ENCODE peak calls at places on chromosomes 1 and 21, in four cellular contexts. K is activated CD8-positive, alpha-beta memory T cell treated with anti-CD3 and anti-CD28 coated beads, Interleukin-2, amount 10 ng/mL, durations not matched to agents 7 days and 5 days; B is naive thymus-derived CD8-positive, alpha-beta T cell; X is D341Med. I is an unnamed sample.

GRCh38 chr1:178465011-178465410 is 31.8 kb downstream of the CLEC20A start:
- DNase-seq in K (no peak), B (no peak), X (no peak), I (no peak)

GRCh38 chr1:208093754-208094719 is 150.1 kb downstream of the PLXNA2 start:
- DNase-seq in K (peak), B (peak), X (peak), I (peak)

GRCh38 chr1:61337981-61338848 is 255.9 kb downstream of the NFIA start:
- DNase-seq in K (no peak), B (no peak), X (peak), I (peak)

GRCh38 chr1:119964673-119965363 is 68.5 kb upstream of the ADAM30 start:
- DNase-seq in K (no peak), B (no peak), X (no peak), I (no peak)

GRCh38 chr1:85289207-85289847 is 12.9 kb upstream of the BCL10 start:
- DNase-seq in K (no peak), B (no peak), X (no peak), I (peak)

GRCh38 chr1:214215583-214215982 is 65.4 kb upstream of the SMYD2 start:
- DNase-seq in K (no peak), B (no peak), X (no peak), I (no peak)

GRCh38 chr1:178361847-178362246 is 134.9 kb downstream of the CLEC20A start:
- DNase-seq in K (no peak), B (no peak), X (no peak), I (no peak)

GRCh38 chr1:51063121-51063520 is 38.9 kb upstream of the C1orf185 start:
- DNase-seq in K (no peak), B (no peak), X (no peak), I (peak)

GRCh38 chr1:43272161-43272560 is 2.4 kb downstream of the TMEM125 start:
- DNase-seq in K (no peak), B (no peak), X (no peak), I (no peak)

GRCh38 chr1:31306278-31306677 is 9.4 kb downstream of the ZCCHC17 start:
- DNase-seq in K (no peak), B (no peak), X (no peak), I (peak)

GRCh38 chr1:2636733-2637132 is 3.9 kb upstream of the MMEL1 start:
- DNase-seq in K (no peak), B (no peak), X (no peak), I (no peak)

GRCh38 chr21:41955516-41955915 is 1.7 kb upstream of the C2CD2 start:
- DNase-seq in K (no peak), B (no peak), X (no peak), I (no peak)

GRCh38 chr1:155882235-155882634 is 22.9 kb downstream of the SYT11 start:
- DNase-seq in K (no peak), B (no peak), X (no peak), I (no peak)

GRCh38 chr1:110098222-110099026 is 13.8 kb upstream of the UBL4B start:
- DNase-seq in K (no peak), B (no peak), X (no peak), I (no peak)

GRCh38 chr1:202131956-202132821 is 9.5 kb downstream of the GPR37L1 start:
- DNase-seq in K (no peak), B (no peak), X (no peak), I (no peak)

GRCh38 chr1:4593106-4593505 is 61.3 kb upstream of the AJAP1 start:
- DNase-seq in K (no peak), B (no peak), X (no peak), I (no peak)

GRCh38 chr21:32921632-32922230 is 104.0 kb upstream of the OLIG2 start:
- DNase-seq in K (no peak), B (peak), X (peak), I (no peak)

GRCh38 chr1:42844592-42845140 is 1.7 kb upstream of the ZNF691 start:
- DNase-seq in K (no peak), B (no peak), X (no peak), I (no peak)

GRCh38 chr1:3308053-3308452 is 146.4 kb upstream of the ARHGEF16 start:
- DNase-seq in K (no peak), B (no peak), X (no peak), I (no peak)

GRCh38 chr1:15425521-15425920 is 12.7 kb upstream of the CTRC start:
- DNase-seq in K (no peak), B (no peak), X (no peak), I (no peak)

GRCh38 chr1:18234790-18235242 is 127.2 kb downstream of the IGSF21 start:
- DNase-seq in K (no peak), B (no peak), X (peak), I (no peak)

GRCh38 chr1:84949664-84950063 is 47.2 kb downstream of the MCOLN2 start:
- DNase-seq in K (no peak), B (no peak), X (no peak), I (no peak)

GRCh38 chr1:116763787-116764465 is 9.7 kb downstream of the CD2 start:
- DNase-seq in K (peak), B (no peak), X (peak), I (no peak)

GRCh38 chr1:61536174-61536573 is 188.8 kb downstream of the TM2D1 start:
- DNase-seq in K (no peak), B (no peak), X (no peak), I (no peak)

GRCh38 chr1:53986458-53986857 is 31.5 kb downstream of the LDLRAD1 start:
- DNase-seq in K (no peak), B (no peak), X (no peak), I (no peak)

GRCh38 chr1:24890861-24891260 is 39.2 kb downstream of the RUNX3 start:
- DNase-seq in K (no peak), B (no peak), X (no peak), I (no peak)

I was measured in HS-27A.